ENCODE peak calls at places on chromosome 7, in four cellular contexts. O, N, U and Q are unnamed samples.
A peak's percentile ranks its signal among the peaks of the same experiment; 100 is the strongest.

GRCh38 chr7:159114096-159114495 is 30.6 kb downstream of the VIPR2 start:
- DNase-seq in U (no peak), O (no peak), N (peak; percentile 22), Q (no peak)

GRCh38 chr7:102046373-102047117 is 229.1 kb downstream of the CUX1 start:
- DNase-seq in O (no peak), U (peak; percentile 22), N (no peak), Q (peak; percentile 5)

GRCh38 chr7:137324796-137325700 is 18.5 kb downstream of the PTN start:
- DNase-seq in N (no peak), O (no peak), U (no peak), Q (no peak)

GRCh38 chr7:5667391-5667790 is 114.1 kb downstream of the RNF216 start:
- DNase-seq in N (no peak), U (no peak), O (no peak), Q (no peak)

GRCh38 chr7:130272456-130273080 is 5.9 kb downstream of the CPA2 start:
- DNase-seq in N (no peak), O (no peak), U (no peak), Q (no peak)

GRCh38 chr7:113996405-113996804 is 77.6 kb upstream of the PPP1R3A start:
- DNase-seq in U (peak; percentile 1), N (no peak), O (no peak), Q (no peak)

GRCh38 chr7:47580811-47581331 is 1.0 kb downstream of the TNS3 start:
- DNase-seq in O (no peak), N (no peak), U (no peak), Q (no peak)

GRCh38 chr7:1941464-1942025 is 271.5 kb downstream of the ELFN1 start:
- DNase-seq in O (no peak), N (no peak), U (no peak), Q (no peak)

GRCh38 chr7:120603366-120603765 is 254.6 kb downstream of the TSPAN12 start:
- DNase-seq in N (no peak), U (no peak), O (no peak), Q (no peak)

GRCh38 chr7:93799750-93800357 is 90.7 kb downstream of the TFPI2 start:
- DNase-seq in U (peak; percentile 42), N (no peak), O (no peak), Q (peak; percentile 33)

DNA sequence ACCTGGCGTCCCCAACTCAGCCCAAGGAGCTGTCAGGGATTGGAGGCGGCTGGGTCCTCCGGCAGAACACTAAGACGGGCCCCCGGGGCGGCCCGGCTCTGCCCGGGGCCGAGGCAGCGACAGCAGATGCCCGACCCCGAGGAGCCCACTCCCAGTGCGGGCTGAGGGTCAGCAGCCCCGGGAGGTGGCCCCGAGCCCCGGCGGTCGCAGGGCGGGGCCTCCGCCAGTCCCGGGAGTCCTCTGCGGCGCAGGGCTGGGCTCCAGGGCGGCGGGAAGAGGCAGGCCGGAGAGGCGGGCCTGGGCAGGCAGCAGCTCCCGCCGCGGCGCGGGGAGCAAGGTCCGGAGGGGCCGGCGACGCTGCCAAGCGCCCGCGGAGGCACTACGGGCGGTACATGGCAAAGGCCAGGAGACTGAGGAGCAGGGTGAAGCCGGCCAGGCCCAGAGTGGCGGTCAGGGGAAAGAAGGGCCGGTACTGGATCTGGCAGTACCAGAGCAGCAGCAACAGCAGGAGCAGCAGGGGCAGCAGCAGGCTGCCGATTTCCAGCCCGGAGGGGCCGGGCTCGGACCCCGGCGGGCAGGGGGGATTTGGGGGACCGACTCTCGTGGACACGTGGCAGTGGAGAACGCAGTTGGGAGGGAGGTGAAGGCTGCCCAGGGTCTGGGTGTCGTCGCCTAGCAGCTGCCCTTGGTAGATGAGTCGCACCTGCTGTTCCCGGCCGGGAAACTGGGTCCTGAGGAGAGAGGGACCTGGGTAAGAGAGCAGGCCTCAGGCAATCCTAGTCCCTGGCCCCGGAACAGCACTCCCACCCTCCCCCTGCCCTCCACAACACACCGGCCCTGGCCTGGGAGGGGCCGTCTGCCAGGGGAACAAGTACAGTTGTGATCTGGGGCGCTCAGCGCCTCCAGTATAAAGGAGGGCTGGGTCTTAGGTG is 827 bp upstream of the FASTK start:
- DNase-seq in O (no peak), N (no peak), U (no peak), Q (no peak)
- H3K4me3 ChIP-seq in O (peak overlapping the region; percentile 92), N (peak overlapping the region; percentile 90), U (peak overlapping the region; percentile 73), Q (peak overlapping the region; percentile 77)

DNA sequence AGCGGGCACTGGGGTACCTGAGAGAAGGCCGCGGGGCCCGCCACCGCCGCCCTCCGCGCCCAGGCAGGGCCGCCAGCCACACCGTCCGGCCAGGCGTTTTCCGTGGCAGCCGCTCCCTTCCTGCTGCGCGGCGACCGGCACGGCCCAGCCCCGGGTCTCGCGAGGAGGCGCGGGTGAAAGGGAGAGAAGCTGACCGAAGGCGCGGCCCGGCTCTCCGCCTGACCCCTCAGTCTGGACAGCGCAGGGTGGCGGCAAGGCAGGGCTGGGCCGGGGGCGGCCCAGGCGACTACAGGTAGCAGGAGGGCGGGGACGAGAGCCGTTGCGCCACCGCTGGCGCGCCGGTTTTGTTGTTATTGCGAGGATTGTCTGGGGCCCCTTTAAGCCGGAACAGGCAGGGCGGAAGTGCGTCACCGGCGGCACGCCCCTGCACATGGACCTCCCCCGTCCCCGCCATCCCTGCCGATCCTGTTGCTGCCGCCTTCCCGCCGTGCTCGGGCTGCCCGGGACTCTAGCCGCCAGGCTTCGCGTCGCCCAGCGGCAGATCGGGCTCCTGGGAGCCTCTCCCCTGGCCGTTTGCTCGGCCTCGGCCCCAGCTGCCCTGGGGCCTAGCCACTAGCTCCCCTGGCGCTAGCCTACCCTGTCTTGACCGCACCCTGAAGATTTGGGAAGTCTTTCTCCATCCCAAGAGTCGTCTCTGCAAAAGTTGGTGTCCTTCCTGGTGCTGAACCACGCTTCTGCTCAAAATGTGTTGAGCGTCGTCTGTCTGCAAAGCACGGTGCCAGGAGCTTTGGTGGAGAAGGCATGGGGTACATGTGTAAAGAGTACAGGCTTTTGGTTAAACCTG is at the start of gene HERPUD2:
- DNase-seq in U (peak; percentile 87), N (peak; percentile 94), O (peak; percentile 85), Q (peak; percentile 88)
- TF ChIP-seq CTCF in U (no peak), N (no peak), O (no peak), Q (no peak)

GRCh38 chr7:104207348-104207730 is 474 bp downstream of the ORC5 start:
- DNase-seq in O (no peak), N (no peak), U (peak; percentile 28), Q (peak; percentile 10)

GRCh38 chr7:104207731-104208420 is at the start of gene ORC5:
- DNase-seq in U (peak; percentile 74), O (peak; percentile 25), N (peak; percentile 64), Q (peak; percentile 79)

GRCh38 chr7:104206841-104207240 is 972 bp downstream of the ORC5 start:
- DNase-seq in N (no peak), O (no peak), U (peak; percentile 6), Q (no peak)

GRCh38 chr7:104208421-104208780 is 588 bp upstream of the ORC5 start:
- DNase-seq in O (no peak), N (no peak), U (no peak), Q (no peak)

GRCh38 chr7:104209063-104209462 is 1.2 kb upstream of the ORC5 start:
- DNase-seq in U (no peak), N (no peak), O (no peak), Q (no peak)
- H3K4me3 ChIP-seq in U (no peak overlapping the region), N (no peak overlapping the region), O (no peak overlapping the region), Q (no peak overlapping the region)

DNA sequence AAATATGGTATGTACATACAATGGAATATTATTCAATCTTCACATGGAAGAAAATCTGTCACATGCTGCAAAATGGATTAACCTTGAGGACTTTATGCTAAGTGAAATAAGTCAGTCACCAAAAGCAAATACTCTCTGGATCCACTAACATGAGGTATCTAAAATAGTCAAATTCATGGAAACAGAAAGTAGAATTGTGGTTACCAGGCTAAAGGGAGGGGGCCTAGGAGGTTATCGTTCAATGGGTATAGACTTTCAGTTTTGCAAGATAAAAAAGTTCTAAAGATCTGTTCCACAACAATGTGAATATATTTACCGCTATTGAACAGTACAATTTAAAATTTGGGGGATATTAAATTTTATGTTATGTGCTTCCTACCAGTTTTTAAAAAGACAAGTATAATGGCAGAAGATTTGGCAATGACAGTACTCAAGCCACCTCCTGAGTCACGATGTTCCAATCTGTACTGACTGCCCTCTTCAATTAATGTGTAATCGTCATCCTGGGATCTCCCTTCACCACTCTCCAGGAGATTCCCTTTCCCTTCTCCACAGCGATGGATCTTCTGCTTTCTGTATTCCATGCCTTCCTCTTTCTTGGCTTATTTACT is 32.3 kb upstream of the IL6 start:
- DNase-seq in N (no peak), O (no peak), U (peak; percentile 45), Q (no peak)
- TF ChIP-seq CTCF in N (no peak), O (no peak), U (no peak), Q (no peak)

GRCh38 chr7:20170626-20171025 is 46.6 kb downstream of the MACC1 start:
- DNase-seq in N (no peak), O (no peak), U (peak; percentile 41), Q (peak; percentile 73)
- H3K4me3 ChIP-seq in N (no peak overlapping the region), O (no peak overlapping the region), U (no peak overlapping the region), Q (no peak overlapping the region)

GRCh38 chr7:145850636-145851035 is 266.0 kb upstream of the CNTNAP2 start:
- DNase-seq in O (no peak), U (no peak), N (no peak), Q (no peak)

GRCh38 chr7:145845345-145845744 is 271.3 kb upstream of the CNTNAP2 start:
- DNase-seq in O (no peak), N (no peak), U (no peak), Q (no peak)

DNA sequence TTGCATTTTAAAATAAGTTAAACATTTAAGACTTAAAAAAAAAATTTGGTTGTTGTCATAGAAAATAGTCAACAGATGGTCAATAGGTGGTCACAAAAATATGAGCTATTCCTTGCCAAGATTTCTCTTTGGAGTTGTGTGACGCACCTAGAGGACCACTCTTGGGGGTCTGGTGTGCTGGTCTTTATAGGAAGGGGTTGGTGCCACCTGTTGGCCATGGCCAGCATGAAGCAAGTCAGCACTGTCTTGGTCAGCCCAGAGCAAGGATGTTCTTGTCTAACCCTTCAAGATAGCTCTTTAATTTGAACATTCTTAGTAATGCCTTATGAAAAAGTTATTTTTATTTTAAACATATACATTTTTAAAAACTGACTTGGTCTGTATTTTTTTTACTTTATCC is 267.9 kb upstream of the CNTNAP2 start:
- DNase-seq in O (no peak), N (no peak), U (no peak), Q (no peak)
- TF ChIP-seq CTCF in O (no peak), N (no peak), U (no peak), Q (no peak)

GRCh38 chr7:92586403-92586802 is 3.8 kb downstream of the FAM133B start:
- DNase-seq in U (peak; percentile 52), O (no peak), N (no peak), Q (peak; percentile 48)
- H3K4me3 ChIP-seq in U (no peak overlapping the region), O (no peak overlapping the region), N (no peak overlapping the region), Q (no peak overlapping the region)

GRCh38 chr7:131654249-131654558 is 97.8 kb upstream of the PODXL start:
- DNase-seq in O (no peak), U (no peak), N (no peak), Q (no peak)

GRCh38 chr7:131654668-131655326 is 98.4 kb upstream of the PODXL start:
- DNase-seq in U (peak; percentile 66), O (peak; percentile 81), N (peak; percentile 90), Q (peak; percentile 84)

GRCh38 chr7:131656980-131657725 is 100.7 kb upstream of the PODXL start:
- DNase-seq in U (no peak), O (no peak), N (no peak), Q (no peak)

GRCh38 chr7:131655866-131656265 is 99.4 kb upstream of the PODXL start:
- DNase-seq in N (no peak), O (no peak), U (no peak), Q (no peak)

GRCh38 chr7:131655447-131655846 is 99.0 kb upstream of the PODXL start:
- DNase-seq in N (no peak), U (no peak), O (no peak), Q (no peak)
- TF ChIP-seq CTCF in N (no peak), U (no peak), O (no peak), Q (no peak)

GRCh38 chr7:19224951-19225350 is 79.7 kb upstream of the FERD3L start:
- DNase-seq in O (no peak), U (no peak), N (no peak), Q (no peak)
- H3K4me3 ChIP-seq in O (no peak overlapping the region), U (no peak overlapping the region), N (no peak overlapping the region), Q (no peak overlapping the region)